ENCODE peak calls at places on chromosomes 13 and 19, in six cellular contexts. One of them, this sample, is unnamed.

GRCh38 chr19:43664008-43664407 is 6.0 kb downstream of the PLAUR start:
- DNase-seq in fibroblast of lung: no peak
- DNase-seq in psoas muscle: no peak
- DNase-seq in PC-3: no peak
- DNase-seq in thoracic aorta: no peak
- DNase-seq in tibial artery: no peak
- DNase-seq in this sample: no peak

GRCh38 chr13:30333601-30334000 is 26.2 kb upstream of the KATNAL1 start:
- DNase-seq in thoracic aorta: no peak
- DNase-seq in PC-3: no peak
- DNase-seq in psoas muscle: no peak
- DNase-seq in fibroblast of lung: no peak
- DNase-seq in tibial artery: no peak
- DNase-seq in this sample: no peak

GRCh38 chr13:40404407-40404806 is 262.0 kb downstream of the FOXO1 start:
- DNase-seq in thoracic aorta: no peak
- DNase-seq in PC-3: no peak
- DNase-seq in fibroblast of lung: no peak
- DNase-seq in tibial artery: no peak
- DNase-seq in psoas muscle: no peak
- DNase-seq in this sample: no peak

GRCh38 chr13:99501952-99502310 is 659 bp downstream of the TM9SF2 start:
- DNase-seq in tibial artery: no peak
- DNase-seq in PC-3: peak
- DNase-seq in psoas muscle: no peak
- DNase-seq in thoracic aorta: no peak
- DNase-seq in fibroblast of lung: peak
- DNase-seq in this sample: peak

GRCh38 chr19:16207490-16208025 is 9.8 kb downstream of the AP1M1 start:
- DNase-seq in fibroblast of lung: no peak
- DNase-seq in psoas muscle: no peak
- DNase-seq in thoracic aorta: no peak
- DNase-seq in PC-3: no peak
- DNase-seq in tibial artery: no peak
- DNase-seq in this sample: no peak

GRCh38 chr13:108993346-108993745 is 363.9 kb downstream of the MYO16 start:
- DNase-seq in psoas muscle: no peak
- DNase-seq in PC-3: no peak
- DNase-seq in fibroblast of lung: peak
- DNase-seq in tibial artery: no peak
- DNase-seq in thoracic aorta: no peak
- DNase-seq in this sample: no peak

GRCh38 chr13:20566424-20566916 is 487 bp upstream of the IFT88 start:
- DNase-seq in psoas muscle: no peak
- DNase-seq in tibial artery: no peak
- DNase-seq in PC-3: peak
- DNase-seq in fibroblast of lung: peak
- DNase-seq in thoracic aorta: peak
- DNase-seq in this sample: no peak

GRCh38 chr13:44393391-44393790 is 19.8 kb downstream of the SERP2 start:
- DNase-seq in PC-3: no peak
- DNase-seq in thoracic aorta: no peak
- DNase-seq in tibial artery: peak
- DNase-seq in psoas muscle: no peak
- DNase-seq in fibroblast of lung: no peak
- DNase-seq in this sample: no peak

GRCh38 chr13:78829821-78830220 is 170.9 kb upstream of the OBI1 start:
- DNase-seq in tibial artery: no peak
- DNase-seq in thoracic aorta: no peak
- DNase-seq in fibroblast of lung: no peak
- DNase-seq in psoas muscle: no peak
- DNase-seq in PC-3: no peak
- DNase-seq in this sample: no peak

DNA sequence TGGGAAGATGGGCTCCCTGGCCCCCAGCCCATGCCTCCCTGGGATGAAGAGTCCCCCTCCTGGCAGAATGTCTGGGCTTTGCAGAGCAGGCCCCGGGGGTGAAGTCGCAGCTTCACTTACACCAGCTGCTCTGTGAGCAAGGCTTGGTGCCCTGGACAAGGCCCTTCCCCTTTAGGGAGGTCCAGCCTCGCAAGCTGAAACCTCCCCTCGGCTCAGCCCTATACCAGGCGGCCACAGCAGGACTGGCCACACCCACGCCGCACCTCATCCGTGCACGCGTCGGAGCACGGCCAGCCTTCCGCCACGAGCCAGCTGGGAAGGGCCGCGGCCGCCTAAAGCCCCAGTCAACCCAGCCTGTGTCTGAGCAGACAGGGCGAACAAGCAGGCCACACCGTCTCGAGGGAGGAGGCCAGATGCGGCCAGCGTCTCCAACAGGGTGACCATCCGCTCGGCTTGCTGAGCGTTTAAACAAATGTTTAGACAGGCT is 83.2 kb upstream of the MCF2L start:
- DNase-seq in fibroblast of lung: peak
- DNase-seq in PC-3: peak
- DNase-seq in thoracic aorta: no peak
- DNase-seq in psoas muscle: peak
- DNase-seq in tibial artery: peak
- DNase-seq in this sample: peak
- H3K4me3 ChIP-seq in fibroblast of lung: no peak
- H3K4me3 ChIP-seq in PC-3: peak
- H3K4me3 ChIP-seq in thoracic aorta: peak
- H3K4me3 ChIP-seq in psoas muscle: no peak
- H3K4me3 ChIP-seq in tibial artery: no peak
- H3K4me3 ChIP-seq in this sample: no peak

GRCh38 chr13:59352600-59352999 is 811.1 kb downstream of the DIAPH3 start:
- DNase-seq in PC-3: no peak
- DNase-seq in thoracic aorta: no peak
- DNase-seq in tibial artery: no peak
- DNase-seq in psoas muscle: no peak
- DNase-seq in fibroblast of lung: no peak
- DNase-seq in this sample: no peak

GRCh38 chr13:59354665-59355064 is 809.1 kb downstream of the DIAPH3 start:
- DNase-seq in tibial artery: no peak
- DNase-seq in psoas muscle: no peak
- DNase-seq in fibroblast of lung: no peak
- DNase-seq in thoracic aorta: no peak
- DNase-seq in PC-3: no peak
- DNase-seq in this sample: no peak

GRCh38 chr13:59358014-59358413 is 805.7 kb downstream of the DIAPH3 start:
- DNase-seq in thoracic aorta: no peak
- DNase-seq in psoas muscle: no peak
- DNase-seq in PC-3: no peak
- DNase-seq in fibroblast of lung: no peak
- DNase-seq in tibial artery: no peak
- DNase-seq in this sample: peak

GRCh38 chr13:59360108-59360507 is 803.6 kb downstream of the DIAPH3 start:
- DNase-seq in fibroblast of lung: no peak
- DNase-seq in psoas muscle: no peak
- DNase-seq in tibial artery: no peak
- DNase-seq in thoracic aorta: no peak
- DNase-seq in PC-3: no peak
- DNase-seq in this sample: no peak

DNA sequence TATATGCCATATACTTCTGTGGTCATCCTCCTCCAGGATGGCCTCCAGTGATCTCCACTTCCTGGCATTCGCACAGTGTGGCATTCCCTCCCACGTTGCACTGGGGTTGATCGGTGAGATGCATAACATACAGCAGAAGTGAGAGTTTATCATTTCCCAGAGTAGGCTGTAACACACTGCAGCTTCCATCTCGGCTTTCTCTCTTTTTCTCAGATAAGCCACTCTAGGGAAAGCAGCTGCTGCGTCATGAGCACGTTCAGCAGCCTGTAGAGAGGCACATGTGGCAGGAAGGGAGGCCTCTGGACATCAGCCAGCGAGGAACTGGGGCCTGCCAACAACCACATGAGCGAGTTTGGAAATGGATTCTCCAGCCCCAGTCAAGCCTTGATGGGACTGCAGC is 807.1 kb downstream of the DIAPH3 start:
- DNase-seq in thoracic aorta: no peak
- DNase-seq in psoas muscle: peak
- DNase-seq in tibial artery: peak
- DNase-seq in fibroblast of lung: peak
- DNase-seq in PC-3: no peak
- DNase-seq in this sample: peak
- H3K27ac ChIP-seq in thoracic aorta: no peak
- H3K27ac ChIP-seq in psoas muscle: peak
- H3K27ac ChIP-seq in tibial artery: no peak
- H3K27ac ChIP-seq in fibroblast of lung: no peak
- H3K27ac ChIP-seq in PC-3: no peak
- H3K27ac ChIP-seq in this sample: no peak

GRCh38 chr19:6737873-6738725 is 719 bp upstream of the GPR108 start:
- DNase-seq in thoracic aorta: peak
- DNase-seq in tibial artery: peak
- DNase-seq in psoas muscle: peak
- DNase-seq in PC-3: peak
- DNase-seq in fibroblast of lung: peak
- DNase-seq in this sample: peak
- TF ChIP-seq CTCF in thoracic aorta: peak
- TF ChIP-seq CTCF in tibial artery: peak
- TF ChIP-seq CTCF in psoas muscle: peak
- TF ChIP-seq CTCF in PC-3: peak
- TF ChIP-seq CTCF in fibroblast of lung: peak
- TF ChIP-seq CTCF in this sample: peak

GRCh38 chr19:13037161-13037560 is 41.9 kb downstream of the NFIX start:
- DNase-seq in fibroblast of lung: peak
- DNase-seq in thoracic aorta: no peak
- DNase-seq in psoas muscle: no peak
- DNase-seq in tibial artery: peak
- DNase-seq in PC-3: peak
- DNase-seq in this sample: no peak
- H3K4me3 ChIP-seq in fibroblast of lung: no peak
- H3K4me3 ChIP-seq in thoracic aorta: no peak
- H3K4me3 ChIP-seq in psoas muscle: peak
- H3K4me3 ChIP-seq in tibial artery: no peak
- H3K4me3 ChIP-seq in PC-3: peak
- H3K4me3 ChIP-seq in this sample: no peak

DNA sequence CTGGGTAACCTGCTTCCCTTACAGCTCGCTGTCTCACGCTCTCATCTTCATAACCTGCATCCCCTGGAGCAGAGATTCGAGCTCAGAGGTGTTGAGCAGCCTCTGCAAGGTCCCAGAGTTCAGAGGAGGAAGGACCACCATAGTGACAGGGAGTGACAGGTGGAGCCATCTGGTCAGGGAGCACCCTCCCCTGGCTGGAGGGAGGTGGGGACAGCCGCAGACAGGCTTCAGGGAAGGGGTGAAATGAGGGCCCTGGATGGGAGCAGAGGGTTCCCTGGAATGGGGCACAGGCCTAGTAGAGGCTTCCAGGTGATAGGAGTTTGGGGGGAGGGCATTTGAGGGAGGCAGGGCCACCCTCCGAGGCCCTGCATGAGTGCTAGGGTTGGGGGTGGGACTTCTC is 82.1 kb downstream of the ZNF429 start:
- DNase-seq in fibroblast of lung: no peak
- DNase-seq in thoracic aorta: no peak
- DNase-seq in psoas muscle: peak
- DNase-seq in tibial artery: no peak
- DNase-seq in PC-3: no peak
- DNase-seq in this sample: no peak
- H3K27ac ChIP-seq in fibroblast of lung: no peak
- H3K27ac ChIP-seq in thoracic aorta: no peak
- H3K27ac ChIP-seq in psoas muscle: peak
- H3K27ac ChIP-seq in tibial artery: no peak
- H3K27ac ChIP-seq in PC-3: no peak
- H3K27ac ChIP-seq in this sample: no peak

GRCh38 chr19:45641274-45642105 is 2.3 kb upstream of the EML2 start:
- DNase-seq in fibroblast of lung: peak
- DNase-seq in tibial artery: peak
- DNase-seq in PC-3: peak
- DNase-seq in psoas muscle: peak
- DNase-seq in thoracic aorta: no peak
- DNase-seq in this sample: peak

GRCh38 chr19:45645068-45645630 is 6.0 kb upstream of the EML2 start:
- DNase-seq in psoas muscle: peak
- DNase-seq in thoracic aorta: no peak
- DNase-seq in tibial artery: no peak
- DNase-seq in PC-3: no peak
- DNase-seq in fibroblast of lung: no peak
- DNase-seq in this sample: no peak

GRCh38 chr19:45643927-45644771 is 5.0 kb upstream of the EML2 start:
- DNase-seq in psoas muscle: no peak
- DNase-seq in tibial artery: no peak
- DNase-seq in thoracic aorta: no peak
- DNase-seq in PC-3: no peak
- DNase-seq in fibroblast of lung: no peak
- DNase-seq in this sample: no peak

GRCh38 chr19:45640849-45641273 is 1.7 kb upstream of the EML2 start:
- DNase-seq in PC-3: peak
- DNase-seq in fibroblast of lung: no peak
- DNase-seq in tibial artery: no peak
- DNase-seq in thoracic aorta: no peak
- DNase-seq in psoas muscle: no peak
- DNase-seq in this sample: peak

GRCh38 chr19:45643024-45643926 is 4.1 kb upstream of the EML2 start:
- DNase-seq in PC-3: peak
- DNase-seq in psoas muscle: peak
- DNase-seq in fibroblast of lung: peak
- DNase-seq in thoracic aorta: no peak
- DNase-seq in tibial artery: peak
- DNase-seq in this sample: peak
- TF ChIP-seq CTCF in PC-3: peak
- TF ChIP-seq CTCF in psoas muscle: peak
- TF ChIP-seq CTCF in fibroblast of lung: peak
- TF ChIP-seq CTCF in thoracic aorta: peak
- TF ChIP-seq CTCF in tibial artery: peak
- TF ChIP-seq CTCF in this sample: peak

DNA sequence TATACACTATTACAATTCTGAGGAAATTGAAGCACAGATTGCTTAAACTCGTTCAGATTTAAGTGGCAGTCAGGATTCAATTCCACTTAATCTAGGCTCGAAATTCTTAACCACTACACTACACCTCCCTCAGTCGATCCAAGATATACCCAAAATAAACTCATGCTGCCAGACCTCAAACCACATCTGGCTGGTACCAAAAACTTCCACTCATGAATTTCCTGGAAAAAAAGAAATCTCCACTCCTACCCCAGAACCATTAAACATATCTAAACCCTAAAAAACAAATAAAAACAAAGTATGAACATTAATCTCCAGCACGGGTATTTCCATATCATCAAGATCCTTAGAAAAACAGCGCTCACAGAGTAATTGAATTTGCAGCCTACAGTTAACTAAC is 1.1 kb downstream of the ZFP30 start:
- DNase-seq in PC-3: no peak
- DNase-seq in thoracic aorta: no peak
- DNase-seq in psoas muscle: no peak
- DNase-seq in fibroblast of lung: no peak
- DNase-seq in tibial artery: no peak
- DNase-seq in this sample: no peak
- H3K4me3 ChIP-seq in PC-3: peak
- H3K4me3 ChIP-seq in thoracic aorta: peak
- H3K4me3 ChIP-seq in psoas muscle: peak
- H3K4me3 ChIP-seq in fibroblast of lung: peak
- H3K4me3 ChIP-seq in tibial artery: peak
- H3K4me3 ChIP-seq in this sample: peak

This sample was measured in pancreas.